ENCODE peak calls at places on chromosomes 7 and 10, in seven cellular contexts. X is GM23338, V is breast epithelium, Q is spleen, J is prostate gland, R is SK-N-MC, O is sigmoid colon. C is an unnamed sample.

GRCh38 chr10:90432891-90433290 is 424.9 kb downstream of the HTR7 start:
- DNase-seq in V (no peak), R (no peak), J (no peak), X (no peak), O (no peak), Q (no peak), C (no peak)

GRCh38 chr10:102727037-102727818 is 12.8 kb downstream of the SFXN2 start:
- DNase-seq in O (no peak), X (no peak), Q (no peak), R (no peak), V (no peak), J (no peak), C (no peak)

GRCh38 chr7:126210707-126211106 is 1042.0 kb downstream of the GRM8 start:
- DNase-seq in R (no peak), X (no peak), V (no peak), J (no peak), O (no peak), Q (no peak), C (no peak)

GRCh38 chr10:103254538-103255325 is 9.0 kb downstream of the RPEL1 start:
- DNase-seq in V (no peak), X (peak; percentile 6), O (no peak), Q (no peak), J (no peak), R (no peak), C (no peak)

GRCh38 chr7:28183627-28184026 is 3.0 kb upstream of the JAZF1 start:
- DNase-seq in O (no peak), V (no peak), R (no peak), X (no peak), J (no peak), Q (no peak), C (no peak)

GRCh38 chr7:30849565-30849964 is 62.1 kb upstream of the AQP1 start:
- DNase-seq in X (no peak), O (no peak), Q (no peak), R (no peak), J (no peak), V (no peak), C (no peak)

GRCh38 chr7:74017122-74017521 is 10.9 kb upstream of the ELN start:
- DNase-seq in X (no peak), V (no peak), O (no peak), Q (no peak), J (no peak), R (no peak), C (no peak)

GRCh38 chr10:18402766-18403346 is 248.5 kb downstream of the NSUN6 start:
- DNase-seq in X (no peak), Q (no peak), V (no peak), J (no peak), O (no peak), R (no peak), C (no peak)

GRCh38 chr10:78432582-78432981 is 398.9 kb downstream of the RPS24 start:
- DNase-seq in Q (no peak), R (no peak), J (no peak), V (no peak), X (no peak), O (peak; percentile 61), C (no peak)

GRCh38 chr10:89151857-89152256 is 55.3 kb downstream of the CH25H start:
- DNase-seq in Q (no peak), V (no peak), X (no peak), O (no peak), R (no peak), J (no peak), C (no peak)

GRCh38 chr10:46282460-46283216 is 4.2 kb upstream of the ANTXRL start:
- DNase-seq in J (peak; percentile 80), R (no peak), X (peak; percentile 59), O (peak; percentile 91), Q (peak; percentile 96), V (peak; percentile 62), C (peak; percentile 80)

GRCh38 chr10:66929375-66929774 is 3.5 kb downstream of the LRRTM3 start:
- DNase-seq in Q (no peak), V (no peak), O (no peak), J (no peak), R (no peak), X (no peak), C (no peak)

GRCh38 chr10:72242675-72243074 is 26.6 kb upstream of the ASCC1 start:
- DNase-seq in V (no peak), J (peak; percentile 58), R (no peak), X (peak; percentile 31), O (peak; percentile 88), Q (peak; percentile 84), C (peak; percentile 37)

GRCh38 chr10:29753283-29753682 is 118.5 kb upstream of the SVIL start:
- DNase-seq in J (no peak), X (no peak), R (no peak), O (no peak), V (no peak), Q (no peak), C (no peak)

GRCh38 chr10:29756476-29756875 is 121.7 kb upstream of the SVIL start:
- DNase-seq in V (no peak), O (no peak), R (no peak), J (no peak), Q (no peak), X (no peak), C (no peak)

GRCh38 chr10:29761916-29762315 is 127.1 kb upstream of the SVIL start:
- DNase-seq in J (no peak), Q (no peak), V (no peak), R (no peak), X (no peak), O (no peak), C (no peak)

GRCh38 chr10:29760139-29760538 is 125.4 kb upstream of the SVIL start:
- DNase-seq in R (no peak), X (no peak), O (no peak), J (no peak), Q (no peak), V (no peak), C (no peak)

DNA sequence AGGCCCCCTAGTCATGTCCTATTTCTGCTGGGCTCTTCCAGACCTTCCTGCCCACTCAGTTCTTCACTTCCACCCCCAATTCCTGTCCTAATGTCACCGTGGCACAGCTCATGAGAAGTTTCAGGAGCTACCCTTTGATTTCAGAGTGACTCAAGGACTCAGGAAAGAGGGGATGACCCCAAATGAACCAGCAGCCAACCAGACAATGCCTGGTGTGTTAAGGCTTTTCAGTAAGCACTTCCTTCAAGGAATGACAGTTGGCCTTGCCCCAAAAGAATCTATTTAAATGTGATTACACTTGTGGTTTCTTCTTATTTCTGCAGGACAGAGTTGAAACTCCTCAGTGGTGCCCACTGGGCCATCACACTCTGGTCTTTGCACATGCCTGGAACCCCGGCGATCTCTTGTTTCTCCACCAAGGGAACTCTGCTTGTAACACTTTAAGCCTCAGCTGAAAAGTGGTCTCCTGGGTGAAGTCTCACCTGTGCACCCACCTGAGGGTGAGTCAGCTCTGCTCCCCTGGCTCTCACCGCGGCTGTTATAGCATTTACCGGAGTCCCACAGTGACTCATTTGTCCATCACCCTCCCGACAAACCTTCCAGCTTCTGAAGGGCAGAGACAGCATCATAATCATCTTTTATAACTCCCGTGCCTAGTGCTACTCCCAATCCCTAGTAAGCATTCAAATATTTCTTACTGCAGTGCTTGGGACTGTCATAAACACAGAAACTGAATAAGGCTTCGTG is 123.0 kb upstream of the SVIL start:
- DNase-seq in V (no peak), R (no peak), X (no peak), O (no peak), J (no peak), Q (no peak), C (no peak)
- TF ChIP-seq POLR2AphosphoS5 in V (no peak), R (no peak), X (no peak), O (no peak), J (no peak), Q (no peak), C (no peak)

DNA sequence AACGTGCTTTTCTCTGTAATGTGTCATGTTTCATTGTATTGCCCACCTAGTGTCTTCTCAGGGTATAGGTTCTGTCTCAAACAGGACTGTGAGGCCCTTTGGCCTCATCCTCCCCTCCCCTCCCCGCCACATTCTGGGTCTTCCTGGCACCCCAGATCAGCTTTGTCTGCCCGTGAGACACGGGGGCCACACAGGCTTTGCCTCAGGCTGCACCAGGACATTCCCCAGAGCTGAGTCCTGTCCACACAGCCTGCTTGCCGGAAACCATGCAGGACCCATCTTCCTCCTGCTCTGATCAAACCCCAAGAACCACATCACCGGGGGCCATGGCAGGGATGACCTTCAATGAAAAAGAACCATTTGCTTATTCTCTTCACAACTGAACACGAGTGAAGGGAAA is 18.6 kb downstream of the MAT1A start:
- DNase-seq in J (no peak), Q (no peak), V (no peak), X (no peak), R (no peak), O (no peak), C (no peak)
- H3K27ac ChIP-seq in J (no peak overlapping the region), Q (no peak overlapping the region), V (no peak overlapping the region), X (no peak overlapping the region), R (no peak overlapping the region), O (no peak overlapping the region), C (no peak overlapping the region)

DNA sequence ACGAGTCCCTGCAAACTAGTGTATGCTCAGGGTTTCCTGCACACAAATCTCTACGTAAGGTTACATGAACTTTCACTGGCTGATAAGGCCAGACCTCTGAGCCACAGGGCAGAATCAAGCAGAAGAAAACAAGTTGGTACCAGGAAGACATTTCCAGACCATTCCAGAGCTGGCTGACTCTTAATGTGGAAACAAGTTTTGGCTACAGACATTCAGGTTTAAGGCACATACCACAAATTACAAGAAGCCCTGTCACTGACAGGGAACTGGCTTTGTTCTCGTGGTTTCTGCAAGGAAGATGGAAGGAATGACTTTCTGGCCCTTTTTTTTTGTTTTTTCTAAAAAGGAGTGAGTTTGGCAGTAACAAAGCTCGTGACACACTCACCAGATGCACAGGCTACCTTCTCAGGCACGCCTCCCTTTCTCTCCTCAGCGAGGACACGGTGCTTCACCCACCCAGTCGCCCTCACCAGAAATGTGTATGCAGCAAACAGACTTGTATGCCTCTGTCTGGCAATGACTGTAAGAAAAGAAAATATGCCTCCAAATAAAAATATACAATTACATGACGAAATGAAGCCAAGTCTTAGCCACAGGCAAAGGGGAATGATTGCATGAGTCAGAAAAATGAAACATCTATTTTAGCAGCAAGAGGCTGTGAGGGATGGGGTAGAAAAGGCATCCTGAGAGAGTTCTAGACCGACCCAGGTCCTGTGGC is 22.6 kb downstream of the PLAC9 start:
- DNase-seq in R (no peak), V (no peak), J (peak; percentile 57), Q (no peak), O (no peak), X (no peak), C (peak; percentile 77)
- TF ChIP-seq POLR2AphosphoS5 in R (no peak), V (peak; percentile 8), J (peak; percentile 81), Q (no peak), O (no peak), X (no peak), C (no peak)

GRCh38 chr7:2764621-2765020 is 76.6 kb downstream of the AMZ1 start:
- DNase-seq in O (no peak), J (no peak), X (no peak), R (no peak), Q (no peak), V (no peak), C (no peak)

GRCh38 chr7:2761801-2762497 is 73.9 kb downstream of the AMZ1 start:
- DNase-seq in X (no peak), J (no peak), Q (no peak), O (no peak), R (no peak), V (no peak), C (no peak)

GRCh38 chr7:2761131-2761624 is 73.2 kb downstream of the AMZ1 start:
- DNase-seq in Q (no peak), V (no peak), O (no peak), R (no peak), X (no peak), J (no peak), C (no peak)

GRCh38 chr7:2760098-2760889 is 72.3 kb downstream of the AMZ1 start:
- DNase-seq in O (peak; percentile 79), Q (peak; percentile 85), X (peak; percentile 86), V (no peak), R (no peak), J (no peak), C (peak; percentile 78)

GRCh38 chr7:2763607-2764006 is 75.6 kb downstream of the AMZ1 start:
- DNase-seq in X (no peak), J (no peak), R (no peak), O (no peak), V (no peak), Q (no peak), C (no peak)
- H3K27ac ChIP-seq in X (peak overlapping the region; percentile 68), J (peak overlapping the region; percentile 52), R (peak overlapping the region; percentile 26), O (peak overlapping the region; percentile 96), V (peak overlapping the region; percentile 90), Q (peak overlapping the region; percentile 81), C (peak overlapping the region; percentile 87)

C was measured in stomach.